ENCODE peak calls at places on chromosomes 11 and 22, in ten cellular contexts. J, U, B, Z, S, A, V, H, Q and X are unnamed samples. For H3K36me3, the result is how much of the 10 kb centered on the place peaks cover.

GRCh38 chr11:17272823-17273222 is 3.7 kb upstream of the NUCB2 start:
- DNase-seq in J (no peak), U (no peak), B (no peak), Z (no peak), S (no peak), A (no peak), V (peak), H (no peak), Q (no peak), X (no peak)

GRCh38 chr11:18394928-18395734 is 768 bp downstream of the LDHA start:
- DNase-seq in J (no peak), U (no peak), B (peak), Z (no peak), S (peak), A (no peak), V (peak), H (peak), Q (peak), X (no peak)

GRCh38 chr11:116267146-116267545 is 505.6 kb downstream of the BUD13 start:
- DNase-seq in J (no peak), U (no peak), B (no peak), Z (peak), S (no peak), A (no peak), V (no peak), H (no peak), Q (no peak), X (no peak)

GRCh38 chr22:38849816-38850215 is 6.0 kb upstream of the NPTXR start:
- DNase-seq in J (no peak), U (no peak), B (no peak), Z (no peak), S (no peak), A (no peak), V (no peak), H (no peak), Q (no peak), X (no peak)

GRCh38 chr11:120894207-120894989 is 129.5 kb upstream of the TBCEL start:
- DNase-seq in J (no peak), U (no peak), B (peak), Z (no peak), S (no peak), A (no peak), V (peak), H (no peak), Q (no peak), X (no peak)

GRCh38 chr11:46330887-46331652 is 16.2 kb upstream of the DGKZ start:
- DNase-seq in J (no peak), U (no peak), B (no peak), Z (no peak), S (no peak), A (no peak), V (no peak), H (no peak), Q (no peak), X (no peak)

GRCh38 chr22:27474711-27475547 is 326.6 kb downstream of the MN1 start:
- DNase-seq in J (no peak), U (no peak), B (peak), Z (no peak), S (no peak), A (peak), V (peak), H (peak), Q (no peak), X (peak)

GRCh38 chr11:7197469-7197868 is 54.2 kb upstream of the SYT9 start:
- DNase-seq in J (no peak), U (no peak), B (no peak), Z (no peak), S (no peak), A (no peak), V (no peak), H (no peak), Q (no peak), X (no peak)

GRCh38 chr11:120130176-120130980 is 7.5 kb downstream of the TRIM29 start:
- DNase-seq in J (peak), U (no peak), B (no peak), Z (peak), S (peak), A (no peak), V (no peak), H (no peak), Q (no peak), X (no peak)

GRCh38 chr11:2519879-2520735 is 75.3 kb downstream of the KCNQ1 start:
- DNase-seq in J (peak), U (no peak), B (no peak), Z (peak), S (peak), A (no peak), V (no peak), H (no peak), Q (peak), X (no peak)

GRCh38 chr11:77167791-77168190 is 39.7 kb downstream of the MYO7A start:
- DNase-seq in J (no peak), U (no peak), B (no peak), Z (no peak), S (no peak), A (no peak), V (no peak), H (no peak), Q (no peak), X (no peak)

DNA sequence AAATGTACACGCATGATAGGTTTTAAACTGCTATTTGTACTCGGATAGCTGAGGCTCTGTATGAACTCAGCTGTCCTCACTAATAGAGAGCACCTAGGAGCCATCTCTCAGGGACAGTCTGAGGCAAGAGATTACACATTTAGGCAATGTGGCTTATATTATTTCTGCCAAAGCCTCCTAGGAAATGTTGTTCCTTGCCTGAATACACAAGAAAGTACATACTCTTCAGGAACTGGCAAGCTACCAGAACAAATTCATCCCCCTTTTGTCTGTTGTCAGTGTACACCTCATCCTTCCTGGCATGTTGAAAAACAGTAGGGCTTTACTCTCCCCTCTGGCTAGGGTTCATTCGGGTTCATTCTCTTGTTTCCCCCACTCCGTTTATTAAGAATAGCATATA is 616.0 kb upstream of the FAT3 start:
- DNase-seq in J (no peak), U (no peak), B (peak), Z (no peak), S (no peak), A (no peak), V (no peak), H (no peak), Q (no peak), X (no peak)
- TF ChIP-seq CTCF in J (no peak), U (no peak), B (no peak), Z (no peak), S (no peak), A (no peak), V (no peak), H (no peak), Q (no peak), X (no peak)

DNA sequence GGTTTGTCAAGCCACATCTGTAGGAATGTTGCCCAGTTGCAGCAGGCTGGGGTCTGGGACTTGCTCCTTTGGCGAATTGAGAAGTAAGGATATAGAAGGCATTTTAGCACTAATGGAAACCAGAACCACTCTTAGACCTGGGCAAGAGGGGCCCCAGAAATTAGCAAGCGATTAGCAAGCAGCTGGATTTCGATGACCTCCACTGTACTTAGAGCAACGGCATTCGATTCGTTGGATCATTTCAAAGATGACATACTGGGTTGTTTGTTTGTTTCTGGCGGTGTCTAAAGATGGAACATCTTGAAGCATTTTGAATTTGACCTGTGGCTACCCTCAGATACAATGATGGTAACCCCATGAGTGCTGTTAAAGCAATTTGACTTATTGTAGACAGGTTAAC is 1.2 kb upstream of the CDPF1 start:
- DNase-seq in J (no peak), U (no peak), B (no peak), Z (no peak), S (no peak), A (no peak), V (no peak), H (no peak), Q (no peak), X (no peak)
- H3K4me3 ChIP-seq in J (peak), U (peak), B (no peak), Z (peak), S (peak), A (peak), V (peak), H (peak), Q (peak), X (peak)

DNA sequence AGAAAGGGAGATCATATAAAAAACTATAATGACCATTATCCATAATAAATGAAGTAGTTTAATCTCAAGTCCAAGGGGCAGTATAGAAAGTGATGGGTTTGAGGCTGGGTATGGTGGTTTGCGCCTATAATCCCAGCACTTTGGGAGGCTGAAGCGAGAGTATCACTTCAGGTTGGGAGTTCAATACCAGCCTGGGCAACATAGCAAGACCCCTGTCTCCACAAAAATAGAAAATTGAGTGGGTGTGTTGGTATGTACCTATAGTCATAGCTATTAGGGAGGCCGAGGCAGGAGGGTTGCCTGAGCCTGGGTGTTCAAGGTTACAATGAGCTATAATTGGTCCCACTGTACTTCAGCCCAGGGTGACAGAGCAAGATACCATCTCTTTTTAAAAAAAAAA is 23.9 kb downstream of the MED17 start:
- DNase-seq in J (no peak), U (no peak), B (no peak), Z (no peak), S (no peak), A (no peak), V (no peak), H (no peak), Q (no peak), X (no peak)
- H3K36me3 ChIP-seq in J (half or more), U (under half), B (under half), Z (half or more), S (under half), A (under half), V (half or more), H (half or more), Q (under half), X (under half)

GRCh38 chr11:69951821-69952590 is 126.1 kb upstream of the ANO1 start:
- DNase-seq in J (no peak), U (no peak), B (no peak), Z (no peak), S (peak), A (no peak), V (no peak), H (no peak), Q (no peak), X (no peak)

GRCh38 chr11:69949327-69949726 is 128.8 kb upstream of the ANO1 start:
- DNase-seq in J (peak), U (peak), B (no peak), Z (no peak), S (peak), A (peak), V (peak), H (peak), Q (no peak), X (peak)

GRCh38 chr11:69948256-69949141 is 129.3 kb upstream of the FGF3 start:
- DNase-seq in J (peak), U (peak), B (no peak), Z (no peak), S (peak), A (peak), V (peak), H (peak), Q (no peak), X (peak)

GRCh38 chr11:69950621-69951020 is 127.5 kb upstream of the ANO1 start:
- DNase-seq in J (no peak), U (no peak), B (no peak), Z (no peak), S (no peak), A (no peak), V (no peak), H (no peak), Q (no peak), X (no peak)

GRCh38 chr11:69950120-69950519 is 128.0 kb upstream of the ANO1 start:
- DNase-seq in J (no peak), U (no peak), B (no peak), Z (no peak), S (peak), A (no peak), V (peak), H (peak), Q (no peak), X (no peak)
- TF ChIP-seq CTCF in J (peak), U (peak), B (peak), Z (peak), S (no peak), A (peak), V (peak), H (peak), Q (no peak), X (peak)

DNA sequence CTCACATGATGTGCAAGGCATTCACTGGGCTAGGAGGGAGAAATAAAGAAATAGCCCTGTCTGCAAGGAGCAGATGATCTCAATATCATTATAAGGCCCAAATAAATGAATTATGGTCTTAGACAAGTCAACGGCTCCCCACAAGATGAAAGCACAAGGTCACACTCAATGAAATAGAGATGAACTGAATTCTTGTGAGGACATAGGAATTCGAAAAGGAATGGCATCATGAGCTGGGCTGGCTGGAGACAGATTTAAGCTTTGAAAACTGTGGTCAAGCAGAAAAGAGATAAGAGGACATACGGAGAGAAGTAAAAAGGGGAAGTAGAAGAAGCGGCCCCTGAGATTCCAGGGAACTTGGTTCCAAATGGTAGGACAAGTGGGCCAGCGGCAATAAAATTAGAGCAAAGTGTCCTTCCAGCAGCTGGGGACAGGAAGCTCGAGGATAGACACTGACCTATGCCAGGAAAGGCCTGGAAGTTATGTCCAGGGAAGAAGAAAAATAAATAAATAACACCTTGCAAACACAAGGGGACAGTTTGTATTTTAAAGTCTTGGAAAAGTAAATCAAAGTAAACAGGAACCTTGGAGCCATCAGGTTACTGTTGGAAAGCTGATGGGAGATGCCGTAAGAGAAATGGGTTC is 37.9 kb downstream of the GALNT18 start:
- DNase-seq in J (no peak), U (no peak), B (no peak), Z (no peak), S (no peak), A (no peak), V (no peak), H (peak), Q (no peak), X (no peak)
- H3K4me3 ChIP-seq in J (no peak), U (no peak), B (no peak), Z (no peak), S (no peak), A (peak), V (no peak), H (no peak), Q (no peak), X (no peak)

GRCh38 chr11:74636633-74637184 is 44.3 kb downstream of the POLD3 start:
- DNase-seq in J (no peak), U (no peak), B (no peak), Z (no peak), S (no peak), A (peak), V (peak), H (peak), Q (no peak), X (peak)
- H3K36me3 ChIP-seq in J (under half), U (under half), B (under half), Z (half or more), S (under half), A (under half), V (under half), H (under half), Q (under half), X (under half)

GRCh38 chr22:19086417-19086816 is 35.8 kb downstream of the DGCR2 start:
- DNase-seq in J (peak), U (no peak), B (no peak), Z (no peak), S (no peak), A (no peak), V (no peak), H (no peak), Q (no peak), X (no peak)
- TF ChIP-seq CTCF in J (no peak), U (no peak), B (no peak), Z (no peak), S (no peak), A (no peak), V (no peak), H (no peak), Q (no peak), X (no peak)

GRCh38 chr22:36419912-36420882 is 32.4 kb upstream of the MYH9 start:
- DNase-seq in J (no peak), U (no peak), B (no peak), Z (no peak), S (no peak), A (no peak), V (no peak), H (no peak), Q (no peak), X (no peak)
- H3K4me3 ChIP-seq in J (peak), U (no peak), B (no peak), Z (peak), S (no peak), A (no peak), V (no peak), H (no peak), Q (peak), X (no peak)